ENCODE peak calls at places on chromosomes 6 and 20, in four cellular contexts. M is K562, U is GM12891, Y is GM12878. F is an unnamed sample.

GRCh38 chr6:14664112-14664592 is 546.6 kb downstream of the CD83 start:
- DNase-seq in M (no peak), U (no peak), Y (no peak), F (no peak)

GRCh38 chr20:32089637-32090330 is 19.7 kb upstream of the TM9SF4 start:
- DNase-seq in M (no peak), U (no peak), Y (no peak), F (no peak)

GRCh38 chr20:56689852-56690485 is 60.9 kb downstream of the TFAP2C start:
- DNase-seq in M (no peak), U (no peak), Y (no peak), F (no peak)

GRCh38 chr6:10743514-10743913 is 4.1 kb upstream of the TMEM14B start:
- DNase-seq in M (no peak), U (no peak), Y (no peak), F (no peak)

GRCh38 chr6:26240157-26240980 is 124.6 kb upstream of the BTN3A2 start:
- DNase-seq in M (no peak), U (no peak), Y (peak), F (no peak)

GRCh38 chr6:136980070-136980469 is 58.0 kb downstream of the SLC35D3 start:
- DNase-seq in M (no peak), U (no peak), Y (no peak), F (no peak)

GRCh38 chr20:38195041-38195504 is 30.0 kb upstream of the TGM2 start:
- DNase-seq in M (no peak), U (no peak), Y (no peak), F (no peak)

GRCh38 chr20:24317224-24317623 is 152.2 kb upstream of the SYNDIG1 start:
- DNase-seq in M (no peak), U (no peak), Y (no peak), F (no peak)

GRCh38 chr6:5657684-5658429 is 348.9 kb downstream of the NRN1 start:
- DNase-seq in M (no peak), U (no peak), Y (no peak), F (peak)

GRCh38 chr6:11043552-11043960 is 549 bp downstream of the ELOVL2 start:
- DNase-seq in M (peak), U (peak), Y (no peak), F (no peak)

GRCh38 chr6:35629876-35630378 is 58.8 kb downstream of the FKBP5 start:
- DNase-seq in M (no peak), U (no peak), Y (no peak), F (no peak)

GRCh38 chr6:79504372-79504771 is 32.9 kb downstream of the LCA5 start:
- DNase-seq in M (no peak), U (no peak), Y (no peak), F (no peak)

GRCh38 chr6:153130515-153131036 is 506 bp downstream of the RGS17 start:
- DNase-seq in M (no peak), U (peak), Y (no peak), F (no peak)

GRCh38 chr6:74549746-74550145 is 656.1 kb downstream of the COL12A1 start:
- DNase-seq in M (no peak), U (no peak), Y (no peak), F (no peak)

GRCh38 chr6:90598192-90598951 is 11.5 kb upstream of the MAP3K7 start:
- DNase-seq in M (no peak), U (no peak), Y (no peak), F (no peak)
- TF ChIP-seq SPI1 in M (no peak), U (no peak), Y (no peak), F (no peak)

GRCh38 chr20:63344616-63345327 is 16.4 kb downstream of the CHRNA4 start:
- DNase-seq in M (no peak), U (no peak), Y (no peak), F (no peak)
- TF ChIP-seq SPI1 in M (no peak), U (no peak), Y (no peak), F (no peak)

DNA sequence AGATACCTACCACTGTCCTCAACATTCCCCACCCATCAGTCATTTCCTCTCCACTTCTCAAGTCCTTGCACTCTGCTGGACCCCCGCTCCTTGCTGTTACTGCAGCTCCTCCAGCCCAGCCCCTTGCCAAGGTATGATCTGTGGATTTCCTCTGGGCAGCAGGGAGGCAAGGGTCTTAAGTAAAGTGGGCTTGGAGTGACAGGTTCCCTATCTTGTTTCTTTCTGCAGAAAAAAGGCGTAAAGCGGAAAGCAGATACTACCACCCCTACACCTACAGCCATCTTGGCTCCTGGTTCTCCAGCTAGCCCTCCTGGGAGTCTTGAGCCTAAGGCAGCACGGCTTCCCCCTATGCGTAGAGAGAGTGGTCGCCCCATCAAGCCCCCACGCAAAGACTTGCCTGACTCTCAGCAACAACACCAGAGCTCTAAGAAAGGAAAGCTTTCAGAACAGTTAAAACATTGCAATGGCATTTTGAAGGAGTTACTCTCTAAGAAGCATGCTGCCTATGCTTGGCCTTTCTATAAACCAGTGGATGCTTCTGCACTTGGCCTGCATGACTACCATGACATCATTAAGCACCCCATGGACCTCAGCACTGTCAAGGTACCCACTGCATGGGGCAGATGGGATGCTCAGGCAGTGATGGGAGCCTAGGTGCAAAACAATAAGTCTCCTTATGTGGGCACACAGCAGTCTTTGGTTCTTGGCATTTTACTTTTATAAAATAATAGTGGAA is 8.1 kb downstream of the BRD2 start:
- DNase-seq in M (no peak), U (no peak), Y (no peak), F (peak)
- TF ChIP-seq SPI1 in M (no peak), U (no peak), Y (no peak), F (no peak)

GRCh38 chr6:155417454-155417853 is 38.2 kb downstream of the NOX3 start:
- DNase-seq in M (no peak), U (no peak), Y (no peak), F (no peak)

GRCh38 chr6:155420492-155420891 is 35.1 kb downstream of the NOX3 start:
- DNase-seq in M (no peak), U (no peak), Y (no peak), F (no peak)

GRCh38 chr6:155418017-155418749 is 37.5 kb downstream of the NOX3 start:
- DNase-seq in M (no peak), U (no peak), Y (peak), F (peak)

GRCh38 chr6:155415953-155416352 is 39.7 kb downstream of the NOX3 start:
- DNase-seq in M (no peak), U (no peak), Y (no peak), F (no peak)

DNA sequence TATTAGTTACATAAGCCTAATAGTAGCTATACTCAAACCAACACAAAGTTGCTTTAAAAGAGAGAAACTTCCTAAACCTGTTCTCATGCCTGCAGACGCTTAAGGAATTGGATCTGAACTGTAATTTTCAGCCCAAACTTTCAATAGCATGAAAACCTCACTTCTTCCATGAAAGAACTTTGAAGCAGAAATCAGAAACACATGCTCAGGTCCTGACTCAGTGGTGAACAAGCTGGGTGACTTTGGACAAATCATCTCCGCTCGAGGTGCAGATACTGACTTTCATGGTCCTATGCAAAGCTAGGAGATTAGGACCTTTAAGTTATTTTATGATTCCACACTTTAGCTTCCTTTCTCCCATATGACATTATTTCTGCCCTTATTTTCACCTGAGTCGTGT is 36.5 kb downstream of the NOX3 start:
- DNase-seq in M (no peak), U (no peak), Y (no peak), F (no peak)
- TF ChIP-seq SPI1 in M (no peak), U (no peak), Y (no peak), F (no peak)

DNA sequence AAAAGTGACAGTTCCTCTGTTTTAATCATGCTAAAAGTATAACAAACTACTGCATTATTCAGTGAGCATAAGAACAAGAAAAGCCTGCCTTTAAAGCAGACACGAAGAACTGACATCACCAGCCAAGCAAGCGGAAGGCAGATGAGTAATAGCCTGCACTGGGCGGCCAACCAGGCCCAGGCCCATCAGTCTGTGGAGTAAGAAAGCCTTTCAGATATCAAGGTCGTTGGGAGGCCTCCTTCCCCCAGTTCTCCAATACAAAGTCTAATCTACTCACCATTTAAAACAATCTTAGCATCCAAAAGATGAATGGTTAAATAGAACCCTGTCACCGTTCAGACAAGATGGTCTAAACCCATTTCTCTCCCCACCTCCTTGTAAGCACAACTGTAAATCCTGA is 68.2 kb downstream of the ZHX3 start:
- DNase-seq in M (peak), U (no peak), Y (no peak), F (no peak)
- TF ChIP-seq SPI1 in M (no peak), U (peak), Y (no peak), F (no peak)

DNA sequence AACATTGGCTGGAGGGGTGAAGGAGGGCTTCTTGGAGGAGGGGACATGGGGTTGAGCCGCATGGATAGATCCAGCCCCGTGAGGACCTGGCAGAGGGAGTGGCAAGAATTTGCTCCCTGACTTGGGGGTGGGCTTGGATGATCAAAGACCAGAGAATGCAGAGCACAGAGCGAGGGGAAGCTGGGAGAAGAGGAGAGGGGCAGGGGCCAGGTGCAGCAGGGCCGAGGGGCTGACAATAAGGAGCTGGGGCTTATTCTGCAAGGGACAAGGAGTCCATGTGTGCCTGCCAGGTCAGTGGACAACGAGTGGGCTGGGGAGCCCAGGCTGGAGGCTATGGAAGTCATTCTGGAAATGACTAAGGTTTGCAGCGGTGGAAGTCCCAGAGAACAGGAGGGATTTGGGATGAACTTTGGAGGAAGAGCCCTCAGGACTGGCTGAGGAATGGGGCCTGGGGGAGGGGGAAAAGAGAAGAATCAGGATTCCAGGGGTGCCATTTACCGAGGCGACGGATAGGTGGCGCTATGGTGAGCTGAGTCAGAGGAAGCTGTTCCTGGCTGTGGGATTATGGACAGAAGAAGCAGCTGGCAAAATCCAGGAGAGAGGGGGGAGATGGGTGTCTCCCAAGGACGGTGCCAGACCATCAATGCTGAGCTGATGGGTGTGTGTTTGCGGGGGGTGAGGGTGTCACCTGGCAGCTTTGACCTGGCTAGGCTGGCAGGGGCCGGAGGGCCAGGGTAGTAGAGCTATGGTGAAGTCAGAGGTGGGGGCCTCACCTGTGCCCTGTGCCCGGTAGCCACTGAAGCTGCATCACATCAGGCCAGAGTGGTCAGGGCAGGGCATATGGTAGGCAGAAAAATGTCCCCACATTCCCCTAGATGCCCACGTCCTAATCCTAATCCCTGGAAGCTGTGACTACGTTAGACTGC is 7.8 kb downstream of the KCNG1 start:
- DNase-seq in M (peak), U (no peak), Y (no peak), F (no peak)
- TF ChIP-seq SPI1 in M (no peak), U (no peak), Y (no peak), F (no peak)

DNA sequence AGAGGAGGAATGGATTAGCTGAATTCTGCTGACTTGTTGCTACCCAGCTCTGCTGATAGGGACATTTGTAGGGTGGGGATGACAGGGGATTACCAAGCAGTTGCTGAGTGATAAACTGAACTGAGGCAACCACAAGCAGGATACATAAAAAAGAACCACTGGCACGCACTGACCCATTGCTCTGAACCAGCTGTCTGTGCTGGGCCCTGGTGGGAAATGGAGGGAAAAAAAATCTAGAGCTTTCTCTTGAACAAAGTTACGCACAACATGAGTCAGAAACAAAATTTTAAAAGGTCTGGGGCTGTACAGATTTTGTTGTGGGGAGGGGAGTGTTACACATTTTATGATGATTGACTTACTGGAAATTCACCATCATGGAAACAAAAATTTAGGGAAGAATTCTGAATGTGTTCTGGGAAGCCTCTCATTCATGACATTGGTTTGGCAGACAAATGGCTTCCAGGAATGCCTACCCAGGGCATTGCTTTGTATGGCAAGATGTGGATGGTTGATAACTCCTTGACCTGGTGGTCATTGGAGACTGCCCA is 37.7 kb downstream of the FOXO3 start:
- DNase-seq in M (peak), U (no peak), Y (peak), F (no peak)
- TF ChIP-seq SPI1 in M (no peak), U (no peak), Y (no peak), F (no peak)

DNA sequence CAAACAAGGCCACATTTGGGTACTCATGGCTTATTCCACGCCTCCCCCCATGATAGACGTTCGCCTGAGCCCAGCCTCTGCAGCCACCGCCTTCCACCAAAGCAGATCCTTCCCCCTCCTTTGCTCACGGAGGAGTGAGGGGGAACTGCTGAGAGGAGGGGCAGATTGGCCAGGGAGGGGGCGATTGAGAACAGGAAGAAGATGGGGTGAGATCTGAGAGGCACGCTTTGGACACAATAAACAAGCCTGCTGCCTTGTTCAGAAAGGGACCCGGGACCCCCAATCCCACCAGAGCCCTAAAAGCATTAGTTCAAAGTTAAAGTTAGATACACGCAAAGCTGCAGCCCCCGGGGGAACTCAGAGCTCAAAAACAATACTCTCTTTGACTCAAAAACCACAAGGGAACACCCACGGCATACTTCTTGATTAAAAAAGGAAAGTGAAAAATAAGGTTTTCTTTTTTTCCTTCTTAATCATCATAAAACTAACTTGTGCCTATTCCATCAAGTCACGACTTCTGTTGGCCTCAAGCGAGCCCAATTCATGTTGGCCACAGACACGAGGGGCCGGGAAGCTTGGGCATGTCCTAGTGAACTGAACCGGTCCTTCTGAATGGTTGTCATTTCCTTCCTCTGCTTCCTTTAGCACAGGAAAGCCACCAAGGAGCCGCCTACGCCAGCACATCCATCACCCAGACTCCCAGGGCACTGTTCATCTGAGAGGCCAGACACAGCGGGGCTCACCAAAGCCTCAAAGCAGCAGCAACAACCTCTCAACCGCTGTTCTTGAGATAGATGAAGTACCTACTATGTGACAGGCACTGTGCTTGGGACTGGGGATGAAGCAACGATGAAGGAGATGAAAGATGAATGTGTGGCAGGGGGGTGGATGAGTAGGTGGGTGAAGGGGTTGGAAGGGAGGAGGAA is 44.7 kb downstream of the NFATC2 start:
- DNase-seq in M (no peak), U (peak), Y (peak), F (peak)
- TF ChIP-seq SPI1 in M (no peak), U (no peak), Y (peak), F (peak)